ENCODE peak calls at places on chromosomes 16 and 17, in five cellular contexts. One of them, this sample, is unnamed.

GRCh38 chr16:85835227-85835751 is 35.8 kb downstream of the COX4I1 start:
- DNase-seq in A549: no peak
- DNase-seq in endothelial cell of umbilical vein: no peak
- DNase-seq in GM12878: no peak
- DNase-seq in HCT116: no peak
- DNase-seq in this sample: no peak

GRCh38 chr17:57442914-57443571 is 186.7 kb downstream of the MSI2 start:
- DNase-seq in HCT116: no peak
- DNase-seq in GM12878: no peak
- DNase-seq in A549: no peak
- DNase-seq in endothelial cell of umbilical vein: peak
- DNase-seq in this sample: peak

GRCh38 chr16:55734665-55735064 is 78.9 kb downstream of the SLC6A2 start:
- DNase-seq in GM12878: no peak
- DNase-seq in A549: no peak
- DNase-seq in HCT116: no peak
- DNase-seq in endothelial cell of umbilical vein: no peak
- DNase-seq in this sample: no peak

GRCh38 chr17:27531469-27531948 is 75.3 kb downstream of the KSR1 start:
- DNase-seq in A549: no peak
- DNase-seq in GM12878: no peak
- DNase-seq in HCT116: no peak
- DNase-seq in endothelial cell of umbilical vein: no peak
- DNase-seq in this sample: peak

GRCh38 chr17:7468814-7469438 is 10.5 kb downstream of the ZBTB4 start:
- DNase-seq in A549: no peak
- DNase-seq in HCT116: no peak
- DNase-seq in GM12878: no peak
- DNase-seq in endothelial cell of umbilical vein: no peak
- DNase-seq in this sample: no peak

GRCh38 chr17:29049541-29050150 is 6.7 kb downstream of the PIPOX start:
- DNase-seq in A549: no peak
- DNase-seq in HCT116: no peak
- DNase-seq in GM12878: no peak
- DNase-seq in endothelial cell of umbilical vein: no peak
- DNase-seq in this sample: no peak

GRCh38 chr16:86367291-86368072 is 142.8 kb upstream of the FOXF1 start:
- DNase-seq in A549: no peak
- DNase-seq in HCT116: no peak
- DNase-seq in endothelial cell of umbilical vein: no peak
- DNase-seq in GM12878: no peak
- DNase-seq in this sample: no peak

GRCh38 chr16:17828012-17828411 is 357.3 kb upstream of the XYLT1 start:
- DNase-seq in A549: no peak
- DNase-seq in endothelial cell of umbilical vein: no peak
- DNase-seq in HCT116: no peak
- DNase-seq in GM12878: no peak
- DNase-seq in this sample: peak

GRCh38 chr16:1082952-1083675 is 10.6 kb downstream of the SSTR5 start:
- DNase-seq in GM12878: no peak
- DNase-seq in A549: no peak
- DNase-seq in HCT116: no peak
- DNase-seq in endothelial cell of umbilical vein: peak
- DNase-seq in this sample: no peak

GRCh38 chr16:9522589-9522988 is 431.1 kb downstream of the HAPSTR1 start:
- DNase-seq in HCT116: no peak
- DNase-seq in A549: no peak
- DNase-seq in GM12878: no peak
- DNase-seq in endothelial cell of umbilical vein: no peak
- DNase-seq in this sample: no peak

GRCh38 chr17:42179911-42180410 is 981 bp downstream of the KCNH4 start:
- DNase-seq in HCT116: no peak
- DNase-seq in GM12878: no peak
- DNase-seq in A549: no peak
- DNase-seq in endothelial cell of umbilical vein: no peak
- DNase-seq in this sample: peak

GRCh38 chr16:59044616-59045015 is 310.5 kb upstream of the GOT2 start:
- DNase-seq in A549: no peak
- DNase-seq in HCT116: no peak
- DNase-seq in endothelial cell of umbilical vein: no peak
- DNase-seq in GM12878: no peak
- DNase-seq in this sample: no peak

GRCh38 chr16:50708373-50709060 is 15.1 kb downstream of the NOD2 start:
- DNase-seq in endothelial cell of umbilical vein: no peak
- DNase-seq in GM12878: no peak
- DNase-seq in HCT116: no peak
- DNase-seq in A549: no peak
- DNase-seq in this sample: no peak

GRCh38 chr17:50123649-50124349 is 6.2 kb downstream of the SAMD14 start:
- DNase-seq in endothelial cell of umbilical vein: no peak
- DNase-seq in GM12878: no peak
- DNase-seq in A549: no peak
- DNase-seq in HCT116: no peak
- DNase-seq in this sample: no peak

GRCh38 chr17:34979650-34980352 is 511 bp upstream of the LIG3 start:
- DNase-seq in GM12878: no peak
- DNase-seq in HCT116: no peak
- DNase-seq in A549: no peak
- DNase-seq in endothelial cell of umbilical vein: peak
- DNase-seq in this sample: peak

GRCh38 chr16:9895817-9896216 is 286.4 kb downstream of the GRIN2A start:
- DNase-seq in endothelial cell of umbilical vein: no peak
- DNase-seq in GM12878: no peak
- DNase-seq in A549: no peak
- DNase-seq in HCT116: no peak
- DNase-seq in this sample: no peak

GRCh38 chr17:58679263-58680037 is 12.4 kb downstream of the TEX14 start:
- DNase-seq in HCT116: peak
- DNase-seq in GM12878: peak
- DNase-seq in A549: peak
- DNase-seq in endothelial cell of umbilical vein: no peak
- DNase-seq in this sample: peak

GRCh38 chr17:61764846-61765245 is 98.5 kb downstream of the BRIP1 start:
- DNase-seq in GM12878: no peak
- DNase-seq in HCT116: no peak
- DNase-seq in endothelial cell of umbilical vein: no peak
- DNase-seq in A549: no peak
- DNase-seq in this sample: no peak

GRCh38 chr17:13337864-13338371 is 263.8 kb downstream of the HS3ST3A1 start:
- DNase-seq in HCT116: peak
- DNase-seq in endothelial cell of umbilical vein: peak
- DNase-seq in GM12878: no peak
- DNase-seq in A549: peak
- DNase-seq in this sample: peak

GRCh38 chr17:45888392-45888791 is 6.0 kb upstream of the MAPT start:
- DNase-seq in endothelial cell of umbilical vein: no peak
- DNase-seq in HCT116: no peak
- DNase-seq in GM12878: no peak
- DNase-seq in A549: no peak
- DNase-seq in this sample: no peak

GRCh38 chr17:74599531-74599939 is 7.5 kb upstream of the CD300LD start:
- DNase-seq in A549: no peak
- DNase-seq in endothelial cell of umbilical vein: no peak
- DNase-seq in GM12878: no peak
- DNase-seq in HCT116: no peak
- DNase-seq in this sample: peak

GRCh38 chr16:57273359-57273758 is 11.1 kb downstream of the PLLP start:
- DNase-seq in GM12878: no peak
- DNase-seq in HCT116: no peak
- DNase-seq in A549: no peak
- DNase-seq in endothelial cell of umbilical vein: no peak
- DNase-seq in this sample: no peak

GRCh38 chr16:31874354-31875111 is 926 bp downstream of the ZNF267 start:
- DNase-seq in endothelial cell of umbilical vein: peak
- DNase-seq in HCT116: no peak
- DNase-seq in A549: peak
- DNase-seq in GM12878: peak
- DNase-seq in this sample: peak
- TF ChIP-seq MAX in endothelial cell of umbilical vein: no peak
- TF ChIP-seq MAX in HCT116: no peak
- TF ChIP-seq MAX in A549: no peak
- TF ChIP-seq MAX in GM12878: no peak
- TF ChIP-seq MAX in this sample: peak

DNA sequence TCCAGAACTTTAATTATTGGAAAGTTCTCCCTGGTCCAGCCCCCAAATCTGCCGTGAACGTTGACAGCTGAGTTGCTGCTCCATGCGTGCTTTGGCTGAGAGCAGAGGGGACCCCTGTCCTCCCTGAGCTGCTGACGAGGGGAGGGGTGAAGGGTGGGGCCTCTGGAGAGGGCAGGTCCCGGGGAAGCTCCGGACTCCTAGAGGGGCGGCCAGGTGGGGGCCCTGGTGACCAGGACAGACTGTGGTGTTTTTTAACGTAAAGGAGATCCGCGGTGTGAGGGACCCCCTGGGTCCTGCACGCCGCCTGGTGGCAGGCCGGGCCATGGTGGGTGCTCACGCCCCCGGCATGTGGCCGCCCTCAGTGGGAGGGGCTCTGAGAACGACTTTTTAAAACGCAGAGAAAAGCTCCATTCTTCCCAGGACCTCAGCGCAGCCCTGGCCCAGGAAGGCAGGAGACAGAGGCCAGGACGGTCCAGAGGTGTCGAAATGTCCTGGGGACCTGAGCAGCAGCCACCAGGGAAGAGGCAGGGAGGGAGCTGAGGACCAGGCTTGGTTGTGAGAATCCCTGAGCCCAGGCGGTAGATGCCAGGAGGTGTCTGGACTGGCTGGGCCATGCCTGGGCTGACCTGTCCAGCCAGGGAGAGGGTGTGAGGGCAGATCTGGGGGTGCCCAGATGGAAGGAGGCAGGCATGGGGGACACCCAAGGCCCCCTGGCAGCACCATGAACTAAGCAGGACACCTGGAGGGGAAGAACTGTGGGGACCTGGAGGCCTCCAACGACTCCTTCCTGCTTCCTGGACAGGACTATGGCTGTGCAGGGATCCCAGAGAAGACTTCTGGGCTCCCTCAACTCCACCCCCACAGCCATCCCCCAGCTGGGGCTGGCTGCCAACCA is at the start of gene MC1R:
- DNase-seq in endothelial cell of umbilical vein: peak
- DNase-seq in A549: peak
- DNase-seq in HCT116: peak
- DNase-seq in GM12878: no peak
- DNase-seq in this sample: peak
- TF ChIP-seq CTCF in endothelial cell of umbilical vein: peak
- TF ChIP-seq CTCF in A549: peak
- TF ChIP-seq CTCF in HCT116: peak
- TF ChIP-seq CTCF in GM12878: peak
- TF ChIP-seq CTCF in this sample: peak

GRCh38 chr17:81400154-81400938 is 5.1 kb downstream of the BAHCC1 start:
- DNase-seq in HCT116: no peak
- DNase-seq in A549: peak
- DNase-seq in endothelial cell of umbilical vein: peak
- DNase-seq in GM12878: no peak
- DNase-seq in this sample: peak

GRCh38 chr17:81398855-81399451 is 3.7 kb downstream of the BAHCC1 start:
- DNase-seq in HCT116: no peak
- DNase-seq in GM12878: no peak
- DNase-seq in A549: no peak
- DNase-seq in endothelial cell of umbilical vein: peak
- DNase-seq in this sample: peak

GRCh38 chr17:81400939-81401726 is 5.9 kb downstream of the BAHCC1 start:
- DNase-seq in HCT116: no peak
- DNase-seq in A549: no peak
- DNase-seq in GM12878: no peak
- DNase-seq in endothelial cell of umbilical vein: no peak
- DNase-seq in this sample: peak

GRCh38 chr17:81398170-81398854 is 3.1 kb downstream of the BAHCC1 start:
- DNase-seq in endothelial cell of umbilical vein: peak
- DNase-seq in A549: peak
- DNase-seq in GM12878: no peak
- DNase-seq in HCT116: no peak
- DNase-seq in this sample: peak

GRCh38 chr17:81399481-81400153 is 4.4 kb downstream of the BAHCC1 start:
- DNase-seq in endothelial cell of umbilical vein: no peak
- DNase-seq in GM12878: no peak
- DNase-seq in A549: no peak
- DNase-seq in HCT116: no peak
- DNase-seq in this sample: no peak
- TF ChIP-seq POLR2A in endothelial cell of umbilical vein: no peak
- TF ChIP-seq POLR2A in GM12878: no peak
- TF ChIP-seq POLR2A in A549: no peak
- TF ChIP-seq POLR2A in HCT116: no peak
- TF ChIP-seq POLR2A in this sample: no peak

GRCh38 chr17:4365628-4366311 is 705 bp downstream of the UBE2G1 start:
- DNase-seq in HCT116: no peak
- DNase-seq in endothelial cell of umbilical vein: peak
- DNase-seq in A549: no peak
- DNase-seq in GM12878: no peak
- DNase-seq in this sample: peak

GRCh38 chr17:4365103-4365627 is 1.3 kb downstream of the UBE2G1 start:
- DNase-seq in A549: peak
- DNase-seq in GM12878: peak
- DNase-seq in HCT116: peak
- DNase-seq in endothelial cell of umbilical vein: peak
- DNase-seq in this sample: peak

GRCh38 chr17:4368341-4368740 is 1.9 kb upstream of the UBE2G1 start:
- DNase-seq in endothelial cell of umbilical vein: no peak
- DNase-seq in A549: no peak
- DNase-seq in HCT116: no peak
- DNase-seq in GM12878: no peak
- DNase-seq in this sample: no peak

GRCh38 chr17:4366312-4367063 is at the start of gene UBE2G1:
- DNase-seq in GM12878: peak
- DNase-seq in A549: peak
- DNase-seq in endothelial cell of umbilical vein: peak
- DNase-seq in HCT116: peak
- DNase-seq in this sample: peak

GRCh38 chr17:4369557-4370230 is 3.2 kb upstream of the UBE2G1 start:
- DNase-seq in endothelial cell of umbilical vein: no peak
- DNase-seq in GM12878: no peak
- DNase-seq in HCT116: no peak
- DNase-seq in A549: no peak
- DNase-seq in this sample: no peak
- TF ChIP-seq MAX in endothelial cell of umbilical vein: no peak
- TF ChIP-seq MAX in GM12878: no peak
- TF ChIP-seq MAX in HCT116: no peak
- TF ChIP-seq MAX in A549: no peak
- TF ChIP-seq MAX in this sample: no peak

GRCh38 chr17:5667871-5668270 is 83.6 kb upstream of the NLRP1 start:
- DNase-seq in GM12878: no peak
- DNase-seq in A549: no peak
- DNase-seq in HCT116: peak
- DNase-seq in endothelial cell of umbilical vein: no peak
- DNase-seq in this sample: peak
- TF ChIP-seq CTCF in GM12878: no peak
- TF ChIP-seq CTCF in A549: no peak
- TF ChIP-seq CTCF in HCT116: peak
- TF ChIP-seq CTCF in endothelial cell of umbilical vein: peak
- TF ChIP-seq CTCF in this sample: peak

GRCh38 chr16:49452108-49452507 is 78.5 kb downstream of the C16orf78 start:
- DNase-seq in HCT116: no peak
- DNase-seq in GM12878: no peak
- DNase-seq in A549: no peak
- DNase-seq in endothelial cell of umbilical vein: no peak
- DNase-seq in this sample: no peak
- TF ChIP-seq POLR2A in HCT116: no peak
- TF ChIP-seq POLR2A in GM12878: no peak
- TF ChIP-seq POLR2A in A549: no peak
- TF ChIP-seq POLR2A in endothelial cell of umbilical vein: no peak
- TF ChIP-seq POLR2A in this sample: no peak